ENCODE peak calls at places on chromosomes 7 and 10, in five cellular contexts. One of them, this sample, is unnamed.

GRCh38 chr7:99028261-99028971 is 115.5 kb downstream of the SMURF1 start:
- DNase-seq in ureter: peak
- DNase-seq in SW480: no peak
- DNase-seq in naive thymus-derived CD8-positive, alpha-beta T cell: no peak
- DNase-seq in left ventricle myocardium superior: no peak
- DNase-seq in this sample: no peak

GRCh38 chr7:135317676-135318326 is 84.2 kb downstream of the STRA8 start:
- DNase-seq in SW480: no peak
- DNase-seq in left ventricle myocardium superior: no peak
- DNase-seq in naive thymus-derived CD8-positive, alpha-beta T cell: no peak
- DNase-seq in ureter: no peak
- DNase-seq in this sample: no peak

GRCh38 chr7:90788057-90788456 is 191.9 kb downstream of the CDK14 start:
- DNase-seq in SW480: no peak
- DNase-seq in naive thymus-derived CD8-positive, alpha-beta T cell: no peak
- DNase-seq in left ventricle myocardium superior: no peak
- DNase-seq in ureter: no peak
- DNase-seq in this sample: no peak

GRCh38 chr7:25029075-25029474 is 49.1 kb upstream of the OSBPL3 start:
- DNase-seq in ureter: no peak
- DNase-seq in SW480: no peak
- DNase-seq in naive thymus-derived CD8-positive, alpha-beta T cell: no peak
- DNase-seq in left ventricle myocardium superior: peak
- DNase-seq in this sample: no peak

GRCh38 chr10:92238586-92239098 is 52.2 kb downstream of the CPEB3 start:
- DNase-seq in naive thymus-derived CD8-positive, alpha-beta T cell: no peak
- DNase-seq in left ventricle myocardium superior: no peak
- DNase-seq in ureter: peak
- DNase-seq in SW480: peak
- DNase-seq in this sample: no peak

GRCh38 chr10:43190775-43191174 is 52.5 kb downstream of the CSGALNACT2 start:
- DNase-seq in ureter: no peak
- DNase-seq in left ventricle myocardium superior: no peak
- DNase-seq in SW480: no peak
- DNase-seq in naive thymus-derived CD8-positive, alpha-beta T cell: no peak
- DNase-seq in this sample: no peak

GRCh38 chr10:10094700-10095099 is 923.0 kb upstream of the CELF2 start:
- DNase-seq in SW480: no peak
- DNase-seq in naive thymus-derived CD8-positive, alpha-beta T cell: no peak
- DNase-seq in ureter: no peak
- DNase-seq in left ventricle myocardium superior: no peak
- DNase-seq in this sample: no peak

GRCh38 chr10:14621037-14621436 is 153.7 kb downstream of the FAM107B start:
- DNase-seq in ureter: no peak
- DNase-seq in SW480: no peak
- DNase-seq in left ventricle myocardium superior: no peak
- DNase-seq in naive thymus-derived CD8-positive, alpha-beta T cell: no peak
- DNase-seq in this sample: no peak

GRCh38 chr7:47453093-47454056 is 128.5 kb downstream of the TNS3 start:
- DNase-seq in ureter: peak
- DNase-seq in left ventricle myocardium superior: peak
- DNase-seq in SW480: peak
- DNase-seq in naive thymus-derived CD8-positive, alpha-beta T cell: no peak
- DNase-seq in this sample: peak

GRCh38 chr10:60731134-60731883 is 47.0 kb upstream of the CDK1 start:
- DNase-seq in ureter: no peak
- DNase-seq in SW480: peak
- DNase-seq in left ventricle myocardium superior: no peak
- DNase-seq in naive thymus-derived CD8-positive, alpha-beta T cell: peak
- DNase-seq in this sample: no peak

GRCh38 chr10:71920540-71921318 is 43.5 kb upstream of the CHST3 start:
- DNase-seq in ureter: no peak
- DNase-seq in left ventricle myocardium superior: no peak
- DNase-seq in SW480: no peak
- DNase-seq in naive thymus-derived CD8-positive, alpha-beta T cell: no peak
- DNase-seq in this sample: no peak

GRCh38 chr7:101768280-101768679 is 49.1 kb upstream of the CUX1 start:
- DNase-seq in left ventricle myocardium superior: no peak
- DNase-seq in ureter: no peak
- DNase-seq in naive thymus-derived CD8-positive, alpha-beta T cell: no peak
- DNase-seq in SW480: no peak
- DNase-seq in this sample: no peak

GRCh38 chr7:14170872-14171271 is 181.4 kb upstream of the ETV1 start:
- DNase-seq in left ventricle myocardium superior: no peak
- DNase-seq in ureter: no peak
- DNase-seq in SW480: no peak
- DNase-seq in naive thymus-derived CD8-positive, alpha-beta T cell: no peak
- DNase-seq in this sample: no peak

GRCh38 chr7:21914671-21915070 is 31.0 kb downstream of the CDCA7L start:
- DNase-seq in ureter: no peak
- DNase-seq in SW480: no peak
- DNase-seq in naive thymus-derived CD8-positive, alpha-beta T cell: no peak
- DNase-seq in left ventricle myocardium superior: no peak
- DNase-seq in this sample: no peak

GRCh38 chr7:45039106-45039505 is 39.1 kb downstream of the CCM2 start:
- DNase-seq in ureter: no peak
- DNase-seq in SW480: no peak
- DNase-seq in left ventricle myocardium superior: no peak
- DNase-seq in naive thymus-derived CD8-positive, alpha-beta T cell: no peak
- DNase-seq in this sample: no peak

GRCh38 chr7:151489498-151489897 is 30.2 kb downstream of the RHEB start:
- DNase-seq in left ventricle myocardium superior: no peak
- DNase-seq in SW480: no peak
- DNase-seq in naive thymus-derived CD8-positive, alpha-beta T cell: no peak
- DNase-seq in ureter: no peak
- DNase-seq in this sample: no peak

GRCh38 chr7:106283831-106284515 is 810 bp downstream of the NAMPT start:
- DNase-seq in SW480: peak
- DNase-seq in naive thymus-derived CD8-positive, alpha-beta T cell: peak
- DNase-seq in left ventricle myocardium superior: peak
- DNase-seq in ureter: peak
- DNase-seq in this sample: peak

GRCh38 chr10:71241114-71241898 is 28.9 kb downstream of the UNC5B start:
- DNase-seq in naive thymus-derived CD8-positive, alpha-beta T cell: no peak
- DNase-seq in SW480: no peak
- DNase-seq in ureter: peak
- DNase-seq in left ventricle myocardium superior: peak
- DNase-seq in this sample: no peak

GRCh38 chr10:89217057-89217990 is 10.2 kb upstream of the CH25H start:
- DNase-seq in left ventricle myocardium superior: peak
- DNase-seq in naive thymus-derived CD8-positive, alpha-beta T cell: peak
- DNase-seq in SW480: peak
- DNase-seq in ureter: peak
- DNase-seq in this sample: peak

GRCh38 chr7:55212838-55213237 is 152.3 kb upstream of the LANCL2 start:
- DNase-seq in naive thymus-derived CD8-positive, alpha-beta T cell: no peak
- DNase-seq in left ventricle myocardium superior: no peak
- DNase-seq in SW480: no peak
- DNase-seq in ureter: no peak
- DNase-seq in this sample: no peak

GRCh38 chr7:50584793-50585399 is 19.7 kb upstream of the DDC start:
- DNase-seq in left ventricle myocardium superior: no peak
- DNase-seq in ureter: no peak
- DNase-seq in naive thymus-derived CD8-positive, alpha-beta T cell: no peak
- DNase-seq in SW480: no peak
- DNase-seq in this sample: no peak

GRCh38 chr10:23063387-23064287 is 31.7 kb upstream of the MSRB2 start:
- DNase-seq in ureter: no peak
- DNase-seq in naive thymus-derived CD8-positive, alpha-beta T cell: no peak
- DNase-seq in left ventricle myocardium superior: no peak
- DNase-seq in SW480: no peak
- DNase-seq in this sample: no peak